ENCODE peak calls at places on chromosomes 16 and 17, in eight cellular contexts. W is HCT116, E is right lobe of liver, O is esophagus muscularis mucosa, Z is stomach, G is uterus, V is transverse colon, T is tibial nerve. R is an unnamed sample.

GRCh38 chr17:3754458-3755334 is 31.0 kb downstream of the HASPIN start:
- DNase-seq in G (no peak), E (peak; percentile 81), T (no peak), Z (peak; percentile 99), V (peak; percentile 96), O (no peak), W (peak; percentile 95), R (peak; percentile 90)

GRCh38 chr17:45341389-45342158 is 24.8 kb upstream of the MAP3K14 start:
- DNase-seq in O (no peak), G (peak; percentile 47), E (peak; percentile 60), V (peak; percentile 7), W (peak; percentile 66), T (peak; percentile 33), Z (no peak), R (peak; percentile 74)

GRCh38 chr16:11315499-11315898 is 29.8 kb upstream of the RMI2 start:
- DNase-seq in V (no peak), E (no peak), W (no peak), Z (no peak), T (no peak), G (no peak), O (no peak), R (no peak)

GRCh38 chr16:46482895-46483294 is 138.3 kb downstream of the SHCBP1 start:
- DNase-seq in W (no peak), O (no peak), V (no peak), T (no peak), Z (no peak), E (no peak), G (no peak), R (no peak)

GRCh38 chr17:9150407-9151090 is 129.2 kb downstream of the NTN1 start:
- DNase-seq in G (no peak), W (no peak), V (peak; percentile 32), T (no peak), E (no peak), O (no peak), Z (peak; percentile 37), R (no peak)

GRCh38 chr16:82700541-82701240 is 73.9 kb downstream of the CDH13 start:
- DNase-seq in V (no peak), O (no peak), Z (no peak), T (no peak), E (no peak), W (no peak), G (no peak), R (no peak)

GRCh38 chr17:8630227-8630801 is at the start of gene MYH10:
- DNase-seq in W (no peak), O (no peak), T (no peak), V (peak; percentile 15), E (peak; percentile 59), Z (no peak), G (no peak), R (no peak)

GRCh38 chr17:75142236-75142971 is 10.9 kb upstream of the NT5C start:
- DNase-seq in G (no peak), Z (no peak), V (no peak), W (no peak), O (no peak), T (no peak), E (peak; percentile 3), R (no peak)

GRCh38 chr16:2825899-2826298 is 4.2 kb upstream of the ZG16B start:
- DNase-seq in E (peak; percentile 12), T (peak; percentile 3), G (no peak), O (no peak), V (peak; percentile 6), W (no peak), Z (no peak), R (no peak)

DNA sequence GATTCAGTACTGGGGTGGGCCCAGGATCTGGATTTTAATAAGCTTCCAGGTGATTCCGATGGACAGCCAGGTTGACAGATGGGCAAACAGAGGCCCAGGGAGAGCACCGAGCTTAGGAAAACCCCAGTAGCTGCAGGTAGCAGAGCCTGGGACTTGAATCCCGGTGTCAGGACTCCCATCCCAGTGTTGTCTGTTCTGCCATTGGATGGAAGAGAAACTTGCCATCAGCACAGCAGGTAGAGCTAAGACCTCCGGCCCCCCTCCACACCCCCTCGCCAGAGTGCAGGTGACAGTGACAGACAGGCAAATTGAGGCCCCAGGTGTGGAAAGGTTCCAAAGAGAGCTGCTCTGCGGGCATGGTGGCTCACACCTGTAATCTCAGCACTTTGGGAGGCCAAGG is 12.4 kb downstream of the KATNB1 start:
- DNase-seq in Z (no peak), E (peak; percentile 18), W (no peak), O (no peak), T (no peak), G (no peak), V (no peak), R (no peak)
- TF ChIP-seq POLR2A in Z (no peak), E (no peak), W (no peak), O (no peak), T (no peak), G (no peak), V (no peak), R (no peak)

DNA sequence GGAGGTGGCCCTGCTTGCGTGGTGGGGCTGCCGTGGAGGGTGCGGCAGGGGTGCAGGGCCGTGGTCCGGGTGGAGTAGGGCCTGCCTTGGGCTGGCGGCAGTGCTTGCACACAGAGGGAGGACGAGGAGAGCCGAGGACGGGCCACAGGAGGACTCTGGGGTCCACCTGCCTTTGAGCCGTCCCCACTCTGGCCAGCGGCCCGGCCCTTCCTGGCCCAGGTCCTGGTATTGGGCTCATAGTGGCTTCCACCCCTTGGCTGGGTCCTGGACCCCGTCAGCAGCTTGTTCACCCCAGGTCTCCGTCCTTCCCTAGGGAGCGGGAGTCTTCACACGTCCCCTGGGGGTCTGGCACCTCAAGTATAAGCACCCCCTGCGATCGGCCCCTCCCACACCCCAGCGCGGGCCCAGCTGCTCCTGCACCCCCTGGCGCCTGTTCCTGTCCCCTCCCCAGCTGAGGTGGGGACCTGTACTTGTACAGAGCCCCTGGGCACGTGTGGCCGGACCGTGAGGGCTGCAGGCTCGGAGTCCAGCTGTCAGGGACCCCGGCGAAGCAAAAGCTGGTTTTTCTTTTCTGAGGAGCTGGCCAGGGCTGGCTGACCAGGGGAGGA is 40.1 kb downstream of the SOX8 start:
- DNase-seq in E (no peak), O (no peak), W (no peak), V (no peak), G (no peak), T (no peak), Z (no peak), R (no peak)
- H3K27me3 ChIP-seq in E (no peaks in the 10 kb centered on the region), O (no peaks in the 10 kb centered on the region), W (peaks cover 17% of the 10 kb centered on the region), V (peaks cover 54% of the 10 kb centered on the region), G (no peaks in the 10 kb centered on the region), T (no peaks in the 10 kb centered on the region), Z (peaks cover 4% of the 10 kb centered on the region), R (no peaks in the 10 kb centered on the region)

GRCh38 chr17:31738488-31738887 is 120.6 kb downstream of the COPRS start:
- DNase-seq in E (no peak), O (no peak), Z (no peak), V (no peak), W (no peak), T (no peak), G (no peak), R (no peak)
- TF ChIP-seq POLR2A in E (no peak), O (no peak), Z (no peak), V (no peak), W (no peak), T (no peak), G (no peak), R (no peak)

DNA sequence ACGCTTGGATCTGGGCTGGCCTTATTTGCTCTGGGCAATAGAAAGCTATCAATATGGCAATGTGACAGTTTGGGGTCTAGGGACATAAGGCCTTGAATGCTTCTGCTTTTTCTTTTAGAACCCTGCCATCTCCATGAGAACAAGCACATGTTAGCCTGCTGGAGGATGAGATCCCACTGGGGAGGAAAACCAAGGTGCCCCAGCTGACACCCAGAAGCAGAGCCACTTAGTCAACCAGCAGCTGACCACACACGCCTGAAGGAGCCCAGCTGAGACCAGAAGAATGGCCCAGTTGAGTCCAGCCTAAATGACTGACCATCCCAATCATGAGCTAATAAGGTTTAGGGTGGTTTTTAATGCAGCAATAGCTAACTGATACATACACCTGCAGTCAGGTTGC is 171.2 kb downstream of the AHSP start:
- DNase-seq in O (peak; percentile 34), V (no peak), T (no peak), G (no peak), W (no peak), Z (no peak), E (no peak), R (no peak)
- H3K27me3 ChIP-seq in O (no peaks in the 10 kb centered on the region), V (no peaks in the 10 kb centered on the region), T (no peaks in the 10 kb centered on the region), G (no peaks in the 10 kb centered on the region), W (no peaks in the 10 kb centered on the region), Z (no peaks in the 10 kb centered on the region), E (no peaks in the 10 kb centered on the region), R (no peaks in the 10 kb centered on the region)

DNA sequence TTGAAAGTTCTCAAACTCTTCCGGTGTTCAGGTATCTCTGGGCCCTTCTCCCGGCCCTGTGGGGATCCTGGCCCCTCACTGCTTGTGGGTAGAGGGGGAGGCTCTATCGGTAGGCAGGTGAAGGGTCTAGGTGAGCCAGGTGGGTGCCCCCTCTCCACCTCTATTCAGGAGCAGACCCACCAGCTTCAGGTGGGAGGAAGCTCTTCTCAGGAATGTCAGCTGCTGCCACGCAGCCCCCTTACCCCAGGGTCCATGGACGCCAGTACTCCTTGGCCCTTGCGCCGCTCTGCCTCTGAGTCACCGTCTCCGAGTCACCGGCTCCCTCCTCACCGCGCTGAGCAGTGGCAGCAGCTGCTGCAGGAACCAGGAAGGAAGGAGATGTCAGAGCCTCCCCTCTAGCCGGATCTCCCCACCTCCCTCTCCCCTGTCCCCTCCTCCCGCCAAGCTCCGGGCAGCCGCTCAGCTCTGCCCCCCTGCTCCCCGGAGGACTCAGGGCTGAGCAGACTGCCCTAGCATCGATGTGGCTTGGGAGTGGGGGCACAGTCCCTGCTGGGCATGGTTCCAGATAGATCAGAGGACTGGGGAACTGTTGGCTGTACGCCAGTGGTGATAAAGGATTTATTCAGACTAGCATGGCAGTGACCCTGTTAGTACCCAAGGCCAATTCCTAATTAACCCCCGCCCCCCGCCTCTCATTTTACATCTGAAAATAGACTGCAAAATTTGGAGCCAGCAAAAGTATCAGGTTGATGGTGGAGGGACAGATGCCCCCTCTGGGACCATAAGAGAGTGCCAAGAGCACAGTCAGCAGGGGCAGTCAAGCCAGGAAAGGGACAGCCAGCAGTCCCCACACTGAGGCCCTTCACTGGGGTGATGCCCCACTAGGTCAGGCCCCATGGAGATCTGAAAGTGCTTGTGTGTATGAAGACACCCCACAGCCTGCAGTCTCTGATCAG is at the start of gene OSBPL7:
- DNase-seq in V (peak; percentile 84), O (no peak), T (no peak), W (peak; percentile 63), G (peak; percentile 75), E (peak; percentile 70), Z (peak; percentile 81), R (no peak)
- TF ChIP-seq POLR2A in V (peak; percentile 91), O (no peak), T (no peak), W (peak; percentile 59), G (no peak), E (no peak), Z (no peak), R (no peak)